ENCODE peak calls at places on chromosome 20, in four cellular contexts. N, U, J and D are unnamed samples.

GRCh38 chr20:17614176-17614811 is 44.4 kb downstream of the DSTN start:
- DNase-seq in U (no peak), J (no peak), N (no peak), D (no peak)

GRCh38 chr20:22312744-22313346 is 271.5 kb downstream of the FOXA2 start:
- DNase-seq in J (peak), N (peak), U (peak), D (peak)

GRCh38 chr20:8670900-8671229 is 398.0 kb upstream of the PLCB4 start:
- DNase-seq in N (no peak), J (no peak), U (no peak), D (no peak)

GRCh38 chr20:2386516-2387179 is 5.9 kb downstream of the TGM6 start:
- DNase-seq in N (no peak), U (no peak), J (no peak), D (no peak)

GRCh38 chr20:5481872-5482271 is 165.1 kb upstream of the PROKR2 start:
- DNase-seq in J (no peak), U (no peak), N (no peak), D (no peak)

GRCh38 chr20:50693001-50693400 is 1.7 kb upstream of the RIPOR3 start:
- DNase-seq in J (no peak), N (no peak), U (no peak), D (no peak)

GRCh38 chr20:58583141-58583540 is 67.9 kb upstream of the APCDD1L start:
- DNase-seq in N (no peak), U (no peak), J (no peak), D (no peak)

GRCh38 chr20:57210054-57210910 is 56.2 kb downstream of the BMP7 start:
- DNase-seq in U (no peak), J (no peak), N (peak), D (no peak)

GRCh38 chr20:56004611-56005388 is 519 bp downstream of the CBLN4 start:
- DNase-seq in N (no peak), U (no peak), J (no peak), D (no peak)

GRCh38 chr20:8424986-8425385 is 292.9 kb downstream of the PLCB1 start:
- DNase-seq in J (no peak), U (no peak), N (no peak), D (no peak)

GRCh38 chr20:672975-673604 is 2.5 kb downstream of the SCRT2 start:
- DNase-seq in J (no peak), N (no peak), U (peak), D (no peak)
- TF ChIP-seq TCF7L2 in J (no peak), N (no peak), U (no peak), D (no peak)

DNA sequence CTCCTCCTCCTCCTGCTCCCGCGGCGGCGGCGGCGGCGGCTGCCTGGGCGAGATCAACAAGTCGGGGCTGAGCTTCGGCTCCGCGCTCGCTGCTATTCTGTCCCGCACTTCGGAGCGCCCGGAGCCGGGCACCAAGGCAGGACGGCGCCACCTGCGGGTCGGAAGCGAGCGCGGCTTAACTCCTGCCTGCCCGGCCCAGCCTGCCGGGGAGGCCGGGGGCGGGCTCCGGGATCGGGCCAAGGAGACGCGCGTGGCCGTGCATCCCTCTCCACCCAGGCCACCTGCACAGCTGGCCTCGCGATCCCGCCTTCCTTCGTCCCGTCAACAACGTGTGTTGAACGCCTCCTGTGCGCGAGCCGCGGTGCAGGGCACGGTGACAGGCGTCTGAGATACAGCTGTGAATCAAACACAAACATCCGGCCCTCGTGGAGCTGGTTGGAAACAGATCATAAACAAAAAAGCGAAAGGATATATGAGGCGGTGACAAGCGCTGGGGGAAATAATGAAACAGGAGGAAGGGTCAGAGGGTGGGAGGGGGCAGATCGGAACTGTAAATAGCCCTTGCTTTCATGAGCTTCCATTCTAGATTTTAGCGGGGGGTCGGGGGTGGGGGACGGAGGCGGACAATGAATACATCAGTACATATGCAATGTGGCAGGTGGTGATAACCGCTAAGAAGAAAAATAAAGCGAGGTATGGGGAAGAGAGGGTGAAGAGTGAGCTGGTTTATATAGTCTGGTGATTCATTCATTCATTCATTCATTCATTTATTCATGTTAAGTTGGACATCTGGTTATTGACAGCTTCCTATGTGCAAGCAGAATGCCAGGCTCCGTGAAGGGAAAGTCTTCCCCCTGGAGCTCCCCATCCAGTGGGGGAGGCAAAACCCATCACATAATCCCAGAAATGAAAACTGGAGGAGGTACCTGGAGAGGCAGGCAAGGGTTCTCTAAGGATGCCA is 2.0 kb upstream of the KCNB1 start:
- DNase-seq in U (peak), N (peak), J (no peak), D (peak)
- TF ChIP-seq POLR2AphosphoS5 in U (no peak), N (no peak), J (no peak), D (no peak)

GRCh38 chr20:63745961-63746765 is 6.6 kb downstream of the SLC2A4RG start:
- DNase-seq in N (no peak), U (no peak), J (no peak), D (no peak)

GRCh38 chr20:63744158-63744557 is 4.6 kb downstream of the SLC2A4RG start:
- DNase-seq in N (no peak), U (no peak), J (no peak), D (no peak)

GRCh38 chr20:63743210-63743970 is 3.8 kb downstream of the SLC2A4RG start:
- DNase-seq in U (no peak), J (no peak), N (no peak), D (no peak)

GRCh38 chr20:63745424-63745805 is 5.8 kb downstream of the SLC2A4RG start:
- DNase-seq in N (no peak), U (no peak), J (no peak), D (no peak)

GRCh38 chr20:63744574-63745423 is 5.2 kb downstream of the SLC2A4RG start:
- DNase-seq in U (no peak), J (no peak), N (peak), D (no peak)
- TF ChIP-seq TCF7L2 in U (no peak), J (no peak), N (no peak), D (no peak)

DNA sequence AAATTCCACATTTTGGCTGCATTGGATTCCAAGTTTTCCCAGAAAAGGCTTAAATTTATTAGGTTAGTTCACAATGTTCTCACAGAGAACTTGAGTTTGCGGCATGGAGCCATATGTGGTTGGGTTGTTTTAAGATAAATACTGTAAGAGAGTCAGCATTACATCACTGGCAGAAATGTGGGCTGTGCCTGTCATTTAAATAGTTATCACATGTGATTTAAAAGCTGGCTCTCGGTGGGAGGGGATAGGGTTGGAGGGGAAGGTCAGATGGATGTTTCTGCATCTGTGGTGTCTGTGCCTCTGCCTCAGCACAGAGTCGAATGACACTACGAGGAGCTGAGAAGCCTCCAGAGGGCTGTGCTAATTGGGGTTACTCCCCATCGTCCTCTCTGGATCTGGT is 73.8 kb upstream of the SCP2D1 start:
- DNase-seq in U (no peak), J (no peak), N (no peak), D (no peak)
- TF ChIP-seq POLR2AphosphoS5 in U (no peak), J (no peak), N (no peak), D (no peak)

GRCh38 chr20:48971956-48972355 is 50.4 kb downstream of the ARFGEF2 start:
- DNase-seq in J (no peak), N (no peak), U (no peak), D (no peak)
- TF ChIP-seq TCF7L2 in J (no peak), N (no peak), U (no peak), D (no peak)

GRCh38 chr20:13202553-13202952 is 18.5 kb upstream of the ISM1 start:
- DNase-seq in N (peak), J (no peak), U (no peak), D (no peak)
- TF ChIP-seq POLR2AphosphoS5 in N (no peak), J (no peak), U (no peak), D (no peak)

DNA sequence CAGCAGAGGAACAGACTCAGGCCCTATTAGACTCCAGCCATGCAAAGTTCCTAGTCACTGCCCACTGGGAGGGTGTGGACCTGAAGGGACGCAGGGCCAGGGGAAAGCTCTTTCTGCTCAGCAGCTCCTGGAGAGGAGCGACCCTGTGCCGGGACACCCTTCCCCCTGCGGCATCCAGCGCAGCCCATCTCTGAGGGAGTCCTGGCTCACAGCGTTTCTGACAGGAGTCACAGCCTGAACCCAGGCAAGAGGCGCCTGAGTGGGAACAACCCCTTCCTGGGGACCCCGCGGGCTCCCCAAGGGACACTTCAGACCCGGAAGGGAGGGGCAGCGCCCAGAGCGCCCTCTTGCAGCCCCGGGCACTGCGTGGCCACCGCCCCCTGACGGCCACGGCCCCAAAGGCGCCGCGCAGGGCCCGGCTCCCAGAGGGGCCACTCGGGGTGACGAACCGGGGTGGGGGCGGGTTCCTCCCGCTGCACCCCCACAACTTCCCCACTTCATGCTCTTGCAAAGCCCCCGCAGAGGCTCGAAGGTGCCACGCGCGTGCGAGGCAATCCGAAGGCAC is 853 bp downstream of the UCKL1 start:
- DNase-seq in U (peak), J (no peak), N (peak), D (no peak)
- TF ChIP-seq TCF7L2 in U (no peak), J (no peak), N (no peak), D (peak)

DNA sequence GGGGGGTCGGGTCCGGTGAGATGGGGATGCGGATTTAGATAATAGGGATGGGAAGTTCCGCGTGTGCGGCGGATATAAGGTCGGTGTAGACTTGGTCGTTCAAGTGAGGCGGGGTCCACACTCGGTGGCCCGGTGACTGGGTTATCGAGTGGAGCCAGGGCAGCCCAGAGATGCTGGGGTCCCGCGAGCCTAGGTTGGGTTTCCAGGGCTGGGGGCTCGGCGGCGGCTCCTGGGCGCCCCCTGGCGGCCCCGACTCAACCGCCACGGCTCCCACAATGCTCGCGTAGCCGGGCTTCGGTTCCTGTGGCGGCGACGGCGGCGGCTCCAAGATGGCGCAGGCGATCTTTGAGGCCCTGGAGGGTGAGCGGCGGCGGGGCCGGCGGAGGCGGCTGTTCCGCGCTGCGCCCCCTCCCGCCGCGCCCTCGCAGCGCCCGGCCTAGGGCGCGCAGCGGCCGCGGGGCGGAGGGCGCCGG is at the start of gene ZNF341:
- DNase-seq in N (peak), J (no peak), U (peak), D (peak)
- TF ChIP-seq POLR2AphosphoS5 in N (no peak), J (no peak), U (no peak), D (peak)